ENCODE peak calls at places on chromosomes 13 and 19, in eight cellular contexts. One of them, this sample, is unnamed. For H3K27me3, the result is how much of the 10 kb centered on the place peaks cover.

GRCh38 chr13:112725346-112726017 is 35.6 kb downstream of the ATP11A start:
- DNase-seq in IMR-90: peak
- DNase-seq in fibroblast of lung: peak
- DNase-seq in NT2/D1: no peak
- DNase-seq in right atrium auricular region: no peak
- DNase-seq in tibial nerve: no peak
- DNase-seq in body of pancreas: no peak
- DNase-seq in HCT116: peak
- DNase-seq in this sample: peak

GRCh38 chr19:36113895-36114762 is 546 bp downstream of the POLR2I start:
- DNase-seq in IMR-90: peak
- DNase-seq in fibroblast of lung: peak
- DNase-seq in NT2/D1: no peak
- DNase-seq in right atrium auricular region: no peak
- DNase-seq in tibial nerve: peak
- DNase-seq in body of pancreas: peak
- DNase-seq in HCT116: no peak
- DNase-seq in this sample: peak

GRCh38 chr13:77136902-77137420 is 110.0 kb upstream of the FBXL3 start:
- DNase-seq in IMR-90: peak
- DNase-seq in fibroblast of lung: peak
- DNase-seq in NT2/D1: peak
- DNase-seq in right atrium auricular region: no peak
- DNase-seq in tibial nerve: no peak
- DNase-seq in body of pancreas: no peak
- DNase-seq in HCT116: no peak
- DNase-seq in this sample: no peak

GRCh38 chr19:22619371-22619770 is 14.8 kb upstream of the ZNF492 start:
- DNase-seq in IMR-90: no peak
- DNase-seq in fibroblast of lung: no peak
- DNase-seq in NT2/D1: no peak
- DNase-seq in right atrium auricular region: no peak
- DNase-seq in tibial nerve: no peak
- DNase-seq in body of pancreas: no peak
- DNase-seq in HCT116: no peak
- DNase-seq in this sample: peak

GRCh38 chr13:113110048-113110851 is 4.7 kb downstream of the F7 start:
- DNase-seq in IMR-90: no peak
- DNase-seq in fibroblast of lung: peak
- DNase-seq in NT2/D1: no peak
- DNase-seq in right atrium auricular region: no peak
- DNase-seq in tibial nerve: no peak
- DNase-seq in body of pancreas: no peak
- DNase-seq in HCT116: no peak
- DNase-seq in this sample: peak

GRCh38 chr13:106473174-106473573 is 62.3 kb downstream of the EFNB2 start:
- DNase-seq in IMR-90: no peak
- DNase-seq in fibroblast of lung: no peak
- DNase-seq in NT2/D1: no peak
- DNase-seq in right atrium auricular region: no peak
- DNase-seq in tibial nerve: no peak
- DNase-seq in body of pancreas: no peak
- DNase-seq in HCT116: no peak
- DNase-seq in this sample: peak

GRCh38 chr19:36331353-36332228 is 47.4 kb downstream of the ZFP14 start:
- DNase-seq in IMR-90: peak
- DNase-seq in fibroblast of lung: peak
- DNase-seq in NT2/D1: peak
- DNase-seq in right atrium auricular region: peak
- DNase-seq in tibial nerve: peak
- DNase-seq in body of pancreas: peak
- DNase-seq in HCT116: no peak
- DNase-seq in this sample: peak

GRCh38 chr13:75968103-75968838 is 332.1 kb downstream of the LMO7 start:
- DNase-seq in IMR-90: peak
- DNase-seq in fibroblast of lung: peak
- DNase-seq in NT2/D1: no peak
- DNase-seq in right atrium auricular region: no peak
- DNase-seq in tibial nerve: no peak
- DNase-seq in body of pancreas: no peak
- DNase-seq in HCT116: no peak
- DNase-seq in this sample: no peak

GRCh38 chr19:18440421-18440877 is 2.5 kb upstream of the ISYNA1 start:
- DNase-seq in IMR-90: no peak
- DNase-seq in fibroblast of lung: no peak
- DNase-seq in NT2/D1: no peak
- DNase-seq in right atrium auricular region: no peak
- DNase-seq in tibial nerve: no peak
- DNase-seq in body of pancreas: no peak
- DNase-seq in HCT116: no peak
- DNase-seq in this sample: peak

GRCh38 chr19:56348289-56348877 is 33.7 kb upstream of the ZSCAN5A start:
- DNase-seq in IMR-90: no peak
- DNase-seq in fibroblast of lung: no peak
- DNase-seq in NT2/D1: no peak
- DNase-seq in right atrium auricular region: no peak
- DNase-seq in tibial nerve: no peak
- DNase-seq in body of pancreas: no peak
- DNase-seq in HCT116: peak
- DNase-seq in this sample: no peak

GRCh38 chr19:38564981-38565685 is 52.6 kb downstream of the MAP4K1 start:
- DNase-seq in IMR-90: no peak
- DNase-seq in fibroblast of lung: peak
- DNase-seq in NT2/D1: no peak
- DNase-seq in right atrium auricular region: no peak
- DNase-seq in tibial nerve: no peak
- DNase-seq in body of pancreas: no peak
- DNase-seq in HCT116: no peak
- DNase-seq in this sample: peak

GRCh38 chr13:76647550-76647949 is 238.7 kb downstream of the KCTD12 start:
- DNase-seq in IMR-90: peak
- DNase-seq in fibroblast of lung: peak
- DNase-seq in NT2/D1: no peak
- DNase-seq in right atrium auricular region: no peak
- DNase-seq in tibial nerve: no peak
- DNase-seq in body of pancreas: no peak
- DNase-seq in HCT116: no peak
- DNase-seq in this sample: no peak

GRCh38 chr19:49318296-49318695 is 6.7 kb downstream of the SLC6A16 start:
- DNase-seq in IMR-90: no peak
- DNase-seq in fibroblast of lung: no peak
- DNase-seq in NT2/D1: no peak
- DNase-seq in right atrium auricular region: no peak
- DNase-seq in tibial nerve: no peak
- DNase-seq in body of pancreas: no peak
- DNase-seq in HCT116: no peak
- DNase-seq in this sample: no peak

GRCh38 chr13:60094385-60095088 is 69.2 kb downstream of the DIAPH3 start:
- DNase-seq in IMR-90: no peak
- DNase-seq in fibroblast of lung: no peak
- DNase-seq in NT2/D1: no peak
- DNase-seq in right atrium auricular region: no peak
- DNase-seq in tibial nerve: no peak
- DNase-seq in body of pancreas: no peak
- DNase-seq in HCT116: no peak
- DNase-seq in this sample: no peak

GRCh38 chr13:18212873-18213272 is 968.8 kb downstream of the TUBA3C start:
- DNase-seq in IMR-90: peak
- DNase-seq in fibroblast of lung: no peak
- DNase-seq in NT2/D1: no peak
- DNase-seq in right atrium auricular region: no peak
- DNase-seq in tibial nerve: peak
- DNase-seq in body of pancreas: peak
- DNase-seq in HCT116: no peak
- DNase-seq in this sample: no peak

GRCh38 chr13:90713436-90714133 is 633.9 kb upstream of the MIR17HG start:
- DNase-seq in IMR-90: no peak
- DNase-seq in fibroblast of lung: no peak
- DNase-seq in NT2/D1: no peak
- DNase-seq in right atrium auricular region: no peak
- DNase-seq in tibial nerve: no peak
- DNase-seq in body of pancreas: no peak
- DNase-seq in HCT116: no peak
- DNase-seq in this sample: no peak

GRCh38 chr13:24192811-24193162 is 32.3 kb downstream of the SPATA13 start:
- DNase-seq in IMR-90: no peak
- DNase-seq in fibroblast of lung: no peak
- DNase-seq in NT2/D1: no peak
- DNase-seq in right atrium auricular region: no peak
- DNase-seq in tibial nerve: no peak
- DNase-seq in body of pancreas: no peak
- DNase-seq in HCT116: no peak
- DNase-seq in this sample: no peak

GRCh38 chr13:76637651-76638111 is 248.5 kb downstream of the KCTD12 start:
- DNase-seq in IMR-90: peak
- DNase-seq in fibroblast of lung: peak
- DNase-seq in NT2/D1: no peak
- DNase-seq in right atrium auricular region: no peak
- DNase-seq in tibial nerve: no peak
- DNase-seq in body of pancreas: no peak
- DNase-seq in HCT116: no peak
- DNase-seq in this sample: no peak

GRCh38 chr13:26742691-26743358 is 17.8 kb downstream of the GPR12 start:
- DNase-seq in IMR-90: no peak
- DNase-seq in fibroblast of lung: no peak
- DNase-seq in NT2/D1: no peak
- DNase-seq in right atrium auricular region: no peak
- DNase-seq in tibial nerve: no peak
- DNase-seq in body of pancreas: no peak
- DNase-seq in HCT116: no peak
- DNase-seq in this sample: no peak

GRCh38 chr13:20439261-20439660 is 86.4 kb downstream of the CRYL1 start:
- DNase-seq in IMR-90: no peak
- DNase-seq in fibroblast of lung: peak
- DNase-seq in NT2/D1: no peak
- DNase-seq in right atrium auricular region: no peak
- DNase-seq in tibial nerve: no peak
- DNase-seq in body of pancreas: no peak
- DNase-seq in HCT116: no peak
- DNase-seq in this sample: no peak
- H3K27me3 ChIP-seq in IMR-90: under half
- H3K27me3 ChIP-seq in fibroblast of lung: under half
- H3K27me3 ChIP-seq in NT2/D1: under half
- H3K27me3 ChIP-seq in right atrium auricular region: under half
- H3K27me3 ChIP-seq in tibial nerve: under half
- H3K27me3 ChIP-seq in body of pancreas: under half
- H3K27me3 ChIP-seq in HCT116: under half
- H3K27me3 ChIP-seq in this sample: under half

GRCh38 chr19:5838437-5839311 is 828 bp downstream of the FUT6 start:
- DNase-seq in IMR-90: no peak
- DNase-seq in fibroblast of lung: no peak
- DNase-seq in NT2/D1: no peak
- DNase-seq in right atrium auricular region: no peak
- DNase-seq in tibial nerve: no peak
- DNase-seq in body of pancreas: no peak
- DNase-seq in HCT116: no peak
- DNase-seq in this sample: no peak

GRCh38 chr19:5844456-5845433 is 5.2 kb upstream of the FUT6 start:
- DNase-seq in IMR-90: no peak
- DNase-seq in fibroblast of lung: no peak
- DNase-seq in NT2/D1: no peak
- DNase-seq in right atrium auricular region: no peak
- DNase-seq in tibial nerve: no peak
- DNase-seq in body of pancreas: no peak
- DNase-seq in HCT116: no peak
- DNase-seq in this sample: no peak

GRCh38 chr19:5837768-5838364 is 1.6 kb downstream of the FUT6 start:
- DNase-seq in IMR-90: no peak
- DNase-seq in fibroblast of lung: no peak
- DNase-seq in NT2/D1: no peak
- DNase-seq in right atrium auricular region: no peak
- DNase-seq in tibial nerve: no peak
- DNase-seq in body of pancreas: no peak
- DNase-seq in HCT116: no peak
- DNase-seq in this sample: no peak

GRCh38 chr19:5839312-5840017 is at the start of gene FUT6:
- DNase-seq in IMR-90: no peak
- DNase-seq in fibroblast of lung: no peak
- DNase-seq in NT2/D1: no peak
- DNase-seq in right atrium auricular region: no peak
- DNase-seq in tibial nerve: no peak
- DNase-seq in body of pancreas: no peak
- DNase-seq in HCT116: no peak
- DNase-seq in this sample: no peak

GRCh38 chr19:5843295-5843927 is 3.9 kb upstream of the FUT6 start:
- DNase-seq in IMR-90: no peak
- DNase-seq in fibroblast of lung: no peak
- DNase-seq in NT2/D1: no peak
- DNase-seq in right atrium auricular region: no peak
- DNase-seq in tibial nerve: no peak
- DNase-seq in body of pancreas: no peak
- DNase-seq in HCT116: no peak
- DNase-seq in this sample: peak
- H3K4me3 ChIP-seq in IMR-90: no peak
- H3K4me3 ChIP-seq in fibroblast of lung: no peak
- H3K4me3 ChIP-seq in NT2/D1: no peak
- H3K4me3 ChIP-seq in right atrium auricular region: no peak
- H3K4me3 ChIP-seq in tibial nerve: no peak
- H3K4me3 ChIP-seq in body of pancreas: no peak
- H3K4me3 ChIP-seq in HCT116: no peak
- H3K4me3 ChIP-seq in this sample: no peak

GRCh38 chr19:19543640-19544039 is 5.6 kb downstream of the CILP2 start:
- DNase-seq in IMR-90: no peak
- DNase-seq in fibroblast of lung: no peak
- DNase-seq in NT2/D1: no peak
- DNase-seq in right atrium auricular region: no peak
- DNase-seq in tibial nerve: no peak
- DNase-seq in body of pancreas: no peak
- DNase-seq in HCT116: no peak
- DNase-seq in this sample: peak
- H3K27me3 ChIP-seq in IMR-90: under half
- H3K27me3 ChIP-seq in fibroblast of lung: under half
- H3K27me3 ChIP-seq in NT2/D1: under half
- H3K27me3 ChIP-seq in right atrium auricular region: under half
- H3K27me3 ChIP-seq in tibial nerve: under half
- H3K27me3 ChIP-seq in body of pancreas: under half
- H3K27me3 ChIP-seq in HCT116: under half
- H3K27me3 ChIP-seq in this sample: under half

DNA sequence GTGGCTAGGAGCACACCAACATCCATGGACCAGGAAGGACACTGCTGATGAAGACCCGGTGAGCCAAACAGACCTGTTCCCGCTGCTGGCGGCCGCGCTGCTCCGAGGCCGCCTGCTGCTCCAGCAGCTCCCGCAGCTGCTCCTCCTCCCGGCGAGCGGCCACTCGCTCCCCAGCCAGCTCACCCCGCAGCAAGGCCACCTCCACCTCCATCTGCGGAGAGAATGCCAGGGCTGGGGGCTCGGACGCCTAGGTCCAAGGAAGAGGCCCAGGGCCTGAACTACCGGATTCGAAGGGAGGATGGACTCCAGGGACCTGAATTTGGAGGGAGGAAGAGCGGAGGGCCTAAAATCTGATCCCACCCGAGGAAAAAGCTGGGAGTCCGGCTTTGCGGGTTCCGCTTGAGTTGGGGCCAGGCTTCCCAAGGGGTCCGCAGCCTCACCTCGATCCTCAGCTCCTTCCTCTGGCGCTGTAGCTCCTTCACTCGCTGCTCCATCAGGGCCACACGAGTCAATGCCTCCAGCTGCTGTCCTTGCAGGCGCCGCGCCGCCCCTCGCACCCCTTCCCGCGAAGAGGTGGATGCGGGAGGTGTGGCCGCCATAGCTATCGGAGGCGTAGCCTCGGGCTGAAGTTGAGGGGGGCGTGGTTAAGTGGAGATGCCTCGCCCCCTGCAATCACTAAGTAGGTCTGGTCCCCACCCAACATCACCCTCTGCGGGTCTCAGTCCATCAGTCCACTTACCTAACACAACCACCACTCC is 2.7 kb downstream of the PHLDB3 start:
- DNase-seq in IMR-90: no peak
- DNase-seq in fibroblast of lung: no peak
- DNase-seq in NT2/D1: no peak
- DNase-seq in right atrium auricular region: no peak
- DNase-seq in tibial nerve: no peak
- DNase-seq in body of pancreas: no peak
- DNase-seq in HCT116: no peak
- DNase-seq in this sample: peak
- H3K4me3 ChIP-seq in IMR-90: no peak
- H3K4me3 ChIP-seq in fibroblast of lung: no peak
- H3K4me3 ChIP-seq in NT2/D1: peak
- H3K4me3 ChIP-seq in right atrium auricular region: no peak
- H3K4me3 ChIP-seq in tibial nerve: no peak
- H3K4me3 ChIP-seq in body of pancreas: no peak
- H3K4me3 ChIP-seq in HCT116: no peak
- H3K4me3 ChIP-seq in this sample: no peak